ENCODE peak calls at places on chromosomes 13 and 19, in four cellular contexts. G is foreskin keratinocyte; C is testis; O is activated effector memory CD4-positive, alpha-beta T cell treated with Interleukin-2 at 50 U/mL for 16 hours. V is an unnamed sample.

GRCh38 chr13:110134801-110135200 is 172.2 kb downstream of the COL4A1 start:
- DNase-seq in G (no peak), O (no peak), C (no peak), V (no peak)

GRCh38 chr19:51664997-51665396 is 18.4 kb upstream of the SIGLEC14 start:
- DNase-seq in G (no peak), O (no peak), C (peak; percentile 44), V (no peak)

GRCh38 chr13:101170306-101170705 is 246.0 kb downstream of the NALCN start:
- DNase-seq in C (no peak), G (no peak), O (no peak), V (no peak)

GRCh38 chr19:47779524-47780214 is 1.2 kb downstream of the SELENOW start:
- DNase-seq in G (no peak), C (peak; percentile 43), O (no peak), V (no peak)

GRCh38 chr13:51451467-51452390 is 1.1 kb downstream of the INTS6 start:
- DNase-seq in O (peak; percentile 70), C (peak; percentile 82), G (peak; percentile 44), V (peak; percentile 53)

GRCh38 chr13:50596776-50597203 is 246.7 kb downstream of the DLEU7 start:
- DNase-seq in O (no peak), C (no peak), G (no peak), V (no peak)

GRCh38 chr19:41298327-41298964 is 11.5 kb upstream of the CCDC97 start:
- DNase-seq in O (no peak), C (peak; percentile 49), G (no peak), V (peak; percentile 70)

GRCh38 chr19:42380155-42380554 is 9.9 kb downstream of the CNFN start:
- DNase-seq in C (no peak), O (no peak), G (no peak), V (no peak)

GRCh38 chr19:10010247-10010691 is at the start of gene COL5A3:
- DNase-seq in C (peak; percentile 46), O (no peak), G (no peak), V (no peak)

GRCh38 chr19:29499261-29499920 is 26.4 kb upstream of the VSTM2B start:
- DNase-seq in C (no peak), G (no peak), O (no peak), V (no peak)

GRCh38 chr13:92255533-92255932 is 857.1 kb downstream of the GPC5 start:
- DNase-seq in O (no peak), C (no peak), G (no peak), V (no peak)

GRCh38 chr19:38714354-38714778 is 29.9 kb downstream of the CAPN12 start:
- DNase-seq in O (no peak), G (no peak), C (no peak), V (no peak)

GRCh38 chr19:8484331-8484894 is 18.0 kb downstream of the PRAM1 start:
- DNase-seq in G (no peak), C (peak; percentile 48), O (no peak), V (no peak)

GRCh38 chr13:49546559-49546958 is 38.8 kb downstream of the RCBTB1 start:
- DNase-seq in O (no peak), C (no peak), G (no peak), V (no peak)

GRCh38 chr13:47628666-47629065 is 372.4 kb downstream of the SUCLA2 start:
- DNase-seq in G (peak; percentile 47), C (no peak), O (no peak), V (no peak)

GRCh38 chr13:77907653-77908341 is 10.8 kb downstream of the EDNRB start:
- DNase-seq in O (no peak), G (no peak), C (no peak), V (no peak)

GRCh38 chr19:19464339-19465098 is 50.8 kb downstream of the TSSK6 start:
- DNase-seq in G (peak; percentile 77), C (no peak), O (no peak), V (no peak)

GRCh38 chr19:14371321-14371821 is 9.9 kb upstream of the ADGRE5 start:
- DNase-seq in G (no peak), C (no peak), O (no peak), V (no peak)

GRCh38 chr13:101925731-101926130 is 473.3 kb downstream of the ITGBL1 start:
- DNase-seq in C (no peak), G (no peak), O (no peak), V (no peak)

GRCh38 chr19:38049105-38049649 is 142.2 kb downstream of the SIPA1L3 start:
- DNase-seq in O (peak; percentile 38), C (no peak), G (no peak), V (peak; percentile 71)

V was measured in CD8-positive, alpha-beta T cell.